ENCODE peak calls at places on chromosome 19, in four cellular contexts. One of them, this sample, is unnamed.

GRCh38 chr19:5131866-5132561 is 163.1 kb downstream of the KDM4B start:
- DNase-seq in GM12878: no peak
- DNase-seq in ascending aorta: no peak
- DNase-seq in AG04450: no peak
- DNase-seq in this sample: no peak

GRCh38 chr19:3572132-3572854 is 451 bp upstream of the HMG20B start:
- DNase-seq in GM12878: peak; percentile 97
- DNase-seq in ascending aorta: peak; percentile 100
- DNase-seq in AG04450: peak; percentile 99
- DNase-seq in this sample: peak; percentile 98

GRCh38 chr19:13881231-13881691 is 4.3 kb downstream of the NANOS3 start:
- DNase-seq in ascending aorta: no peak
- DNase-seq in AG04450: no peak
- DNase-seq in GM12878: no peak
- DNase-seq in this sample: peak; percentile 33

GRCh38 chr19:532578-533484 is 1.3 kb downstream of the CDC34 start:
- DNase-seq in AG04450: no peak
- DNase-seq in ascending aorta: no peak
- DNase-seq in GM12878: no peak
- DNase-seq in this sample: peak; percentile 24

GRCh38 chr19:15404097-15404779 is 14.6 kb downstream of the AKAP8L start:
- DNase-seq in ascending aorta: no peak
- DNase-seq in GM12878: no peak
- DNase-seq in AG04450: no peak
- DNase-seq in this sample: no peak

GRCh38 chr19:47416667-47417033 is 2.7 kb downstream of the MEIS3 start:
- DNase-seq in AG04450: no peak
- DNase-seq in GM12878: no peak
- DNase-seq in ascending aorta: no peak
- DNase-seq in this sample: no peak

GRCh38 chr19:374183-374885 is 29.7 kb upstream of the MIER2 start:
- DNase-seq in GM12878: no peak
- DNase-seq in AG04450: no peak
- DNase-seq in ascending aorta: no peak
- DNase-seq in this sample: no peak

GRCh38 chr19:46493236-46494114 is 2.2 kb downstream of the PNMA8B start:
- DNase-seq in GM12878: no peak
- DNase-seq in ascending aorta: no peak
- DNase-seq in AG04450: no peak
- DNase-seq in this sample: no peak

GRCh38 chr19:33125929-33126388 is 6.0 kb upstream of the WDR88 start:
- DNase-seq in AG04450: peak; percentile 42
- DNase-seq in ascending aorta: no peak
- DNase-seq in GM12878: peak; percentile 16
- DNase-seq in this sample: peak; percentile 11

GRCh38 chr19:10289167-10289835 is 451 bp upstream of the ICAM5 start:
- DNase-seq in GM12878: no peak
- DNase-seq in AG04450: no peak
- DNase-seq in ascending aorta: no peak
- DNase-seq in this sample: peak; percentile 37

GRCh38 chr19:49567722-49568454 is 12.5 kb downstream of the NOSIP start:
- DNase-seq in ascending aorta: no peak
- DNase-seq in AG04450: no peak
- DNase-seq in GM12878: no peak
- DNase-seq in this sample: peak; percentile 79

GRCh38 chr19:48501961-48502719 is 9.5 kb downstream of the LMTK3 start:
- DNase-seq in ascending aorta: peak; percentile 33
- DNase-seq in AG04450: no peak
- DNase-seq in GM12878: peak; percentile 59
- DNase-seq in this sample: peak; percentile 72

GRCh38 chr19:4083677-4084546 is 17.2 kb upstream of the ZBTB7A start:
- DNase-seq in GM12878: no peak
- DNase-seq in ascending aorta: no peak
- DNase-seq in AG04450: no peak
- DNase-seq in this sample: no peak

GRCh38 chr19:43439183-43440063 is 24.7 kb downstream of the TEX101 start:
- DNase-seq in ascending aorta: no peak
- DNase-seq in GM12878: no peak
- DNase-seq in AG04450: no peak
- DNase-seq in this sample: peak; percentile 49

GRCh38 chr19:4567584-4568071 is 8.1 kb upstream of the SEMA6B start:
- DNase-seq in AG04450: no peak
- DNase-seq in GM12878: no peak
- DNase-seq in ascending aorta: no peak
- DNase-seq in this sample: peak; percentile 20

GRCh38 chr19:55866521-55866920 is 30.2 kb downstream of the NLRP4 start:
- DNase-seq in ascending aorta: no peak
- DNase-seq in GM12878: no peak
- DNase-seq in AG04450: no peak
- DNase-seq in this sample: no peak
- H3K9me3 ChIP-seq in ascending aorta: no peaks in the 10 kb centered on the region
- H3K9me3 ChIP-seq in GM12878: no peaks in the 10 kb centered on the region
- H3K9me3 ChIP-seq in AG04450: peaks cover 41% of the 10 kb centered on the region
- H3K9me3 ChIP-seq in this sample: no peaks in the 10 kb centered on the region

GRCh38 chr19:30897034-30897433 is 452.2 kb downstream of the TSHZ3 start:
- DNase-seq in AG04450: no peak
- DNase-seq in GM12878: no peak
- DNase-seq in ascending aorta: no peak
- DNase-seq in this sample: no peak
- H3K4me3 ChIP-seq in AG04450: no peak overlapping the region
- H3K4me3 ChIP-seq in GM12878: no peak overlapping the region
- H3K4me3 ChIP-seq in ascending aorta: no peak overlapping the region
- H3K4me3 ChIP-seq in this sample: no peak overlapping the region

DNA sequence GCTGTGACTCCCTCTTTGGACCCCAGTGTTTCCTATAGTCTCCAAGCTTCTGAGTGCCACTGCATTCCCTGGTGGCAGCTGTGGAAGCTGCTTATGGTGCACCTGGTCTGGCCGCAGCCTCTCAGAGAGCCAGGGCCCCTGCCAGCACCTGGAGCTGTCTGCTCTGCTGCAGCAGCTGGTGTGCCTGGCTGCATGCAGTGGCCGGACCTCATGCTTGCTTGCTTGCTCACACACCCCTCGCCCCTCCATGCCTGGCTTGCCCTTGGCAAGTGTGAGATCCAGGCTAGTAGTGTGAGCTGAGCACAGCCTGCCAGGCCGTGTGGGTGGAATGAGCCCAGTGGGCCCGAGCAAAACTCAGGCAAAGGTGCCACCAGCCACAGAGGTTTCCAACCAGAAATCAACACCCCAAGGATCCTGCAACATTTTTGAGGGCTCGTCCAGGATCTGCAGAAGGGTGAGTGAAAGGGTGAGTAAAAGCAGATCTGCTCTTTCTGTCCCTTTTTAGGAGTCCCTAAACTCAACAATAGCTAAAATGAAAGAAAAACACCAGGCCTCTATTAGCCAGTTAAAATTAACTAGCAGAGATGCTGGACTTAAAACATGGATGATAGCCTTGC is 7.6 kb upstream of the MLLT1 start:
- DNase-seq in AG04450: no peak
- DNase-seq in ascending aorta: no peak
- DNase-seq in GM12878: no peak
- DNase-seq in this sample: no peak
- H3K9me3 ChIP-seq in AG04450: peaks cover 57% of the 10 kb centered on the region
- H3K9me3 ChIP-seq in ascending aorta: peaks cover 48% of the 10 kb centered on the region
- H3K9me3 ChIP-seq in GM12878: peaks cover 34% of the 10 kb centered on the region
- H3K9me3 ChIP-seq in this sample: peaks cover 42% of the 10 kb centered on the region

GRCh38 chr19:17721821-17722220 is 2.5 kb downstream of the MAP1S start:
- DNase-seq in GM12878: no peak
- DNase-seq in AG04450: no peak
- DNase-seq in ascending aorta: peak; percentile 25
- DNase-seq in this sample: no peak
- H3K4me3 ChIP-seq in GM12878: peak overlapping the region; percentile 32
- H3K4me3 ChIP-seq in AG04450: peak overlapping the region; percentile 17
- H3K4me3 ChIP-seq in ascending aorta: no peak overlapping the region
- H3K4me3 ChIP-seq in this sample: no peak overlapping the region

GRCh38 chr19:20414133-20414532 is 151.4 kb downstream of the ZNF737 start:
- DNase-seq in AG04450: no peak
- DNase-seq in GM12878: no peak
- DNase-seq in ascending aorta: no peak
- DNase-seq in this sample: no peak
- H3K9me3 ChIP-seq in AG04450: peaks cover 13% of the 10 kb centered on the region
- H3K9me3 ChIP-seq in GM12878: no peaks in the 10 kb centered on the region
- H3K9me3 ChIP-seq in ascending aorta: no peaks in the 10 kb centered on the region
- H3K9me3 ChIP-seq in this sample: no peaks in the 10 kb centered on the region